ENCODE peak calls at places on chromosomes 6 and 20, in eight cellular contexts. T is body of pancreas, Q is AG20443, S is dermis microvascular lymphatic vessel endothelial cell, I is H54, L is pancreas, B is mucosa of gallbladder, G is AG08396. A is an unnamed sample.

GRCh38 chr6:137044366-137045220 is at the start of gene IL20RA:
- DNase-seq in T (peak), Q (peak), B (no peak), S (peak), G (peak), I (no peak), L (peak), A (peak)

GRCh38 chr20:33893314-33893713 is 82.2 kb downstream of the CHMP4B start:
- DNase-seq in I (peak), G (peak), S (no peak), B (no peak), L (no peak), T (no peak), Q (peak), A (no peak)

GRCh38 chr20:40711078-40711477 is 22.0 kb upstream of the MAFB start:
- DNase-seq in S (no peak), G (no peak), B (no peak), T (no peak), Q (no peak), I (no peak), L (no peak), A (no peak)

GRCh38 chr20:63121246-63121645 is 94.7 kb downstream of the YTHDF1 start:
- DNase-seq in S (no peak), I (no peak), B (no peak), G (no peak), Q (no peak), T (no peak), L (no peak), A (no peak)

GRCh38 chr6:13953061-13953705 is 28.4 kb downstream of the RNF182 start:
- DNase-seq in L (no peak), G (no peak), S (no peak), I (no peak), T (no peak), B (no peak), Q (peak), A (no peak)

GRCh38 chr6:44201638-44202303 is 15.0 kb upstream of the MYMX start:
- DNase-seq in I (peak), T (no peak), G (no peak), S (no peak), L (no peak), B (no peak), Q (no peak), A (no peak)

GRCh38 chr6:73074175-73074574 is 151.1 kb downstream of the KHDC1L start:
- DNase-seq in S (no peak), G (peak), L (no peak), Q (peak), I (peak), T (no peak), B (no peak), A (no peak)

GRCh38 chr6:7204726-7205125 is 97.0 kb downstream of the RREB1 start:
- DNase-seq in I (no peak), L (no peak), S (no peak), B (no peak), T (no peak), Q (peak), G (no peak), A (no peak)

GRCh38 chr6:20740727-20741126 is 206.5 kb downstream of the CDKAL1 start:
- DNase-seq in G (no peak), S (no peak), Q (no peak), T (no peak), I (no peak), L (no peak), B (no peak), A (no peak)

GRCh38 chr6:70725817-70726413 is 58.2 kb downstream of the SMAP1 start:
- DNase-seq in S (no peak), L (no peak), I (no peak), Q (peak), T (no peak), B (no peak), G (no peak), A (no peak)

GRCh38 chr6:17865798-17866725 is 121.4 kb downstream of the KIF13A start:
- DNase-seq in S (peak), B (peak), G (peak), L (no peak), Q (peak), I (peak), T (peak), A (peak)

GRCh38 chr6:131065824-131066171 is 2.8 kb upstream of the EPB41L2 start:
- DNase-seq in B (no peak), S (no peak), Q (no peak), G (no peak), I (no peak), T (no peak), L (no peak), A (no peak)

GRCh38 chr6:166307981-166308768 is at the start of gene PRR18:
- DNase-seq in L (peak), B (no peak), I (no peak), S (no peak), Q (peak), T (peak), G (no peak), A (no peak)

GRCh38 chr6:17349437-17349836 is 44.0 kb upstream of the CAP2 start:
- DNase-seq in S (no peak), G (peak), L (no peak), I (peak), T (no peak), Q (peak), B (no peak), A (peak)

GRCh38 chr6:3324262-3324942 is 65.7 kb downstream of the PSMG4 start:
- DNase-seq in L (no peak), Q (peak), T (no peak), I (peak), B (peak), S (peak), G (peak), A (peak)

A was measured in cardiac muscle cell.